ENCODE peak calls at places on chromosomes 5 and 9, in eight cellular contexts. E, Y, P, T, M, C, D and F are unnamed samples.
A peak's percentile ranks its signal among the peaks of the same experiment; 100 is the strongest.

GRCh38 chr9:111454751-111455150 is 29.4 kb downstream of the ECPAS start:
- DNase-seq in E (no peak), T (no peak), D (no peak), Y (no peak), C (no peak), M (no peak), P (no peak), F (no peak)

GRCh38 chr5:59538080-59538479 is 355.4 kb downstream of the PDE4D start:
- DNase-seq in E (no peak), P (no peak), T (no peak), M (no peak), D (no peak), Y (no peak), C (no peak), F (no peak)

GRCh38 chr5:80153586-80154126 is 102.2 kb downstream of the SERINC5 start:
- DNase-seq in M (no peak), C (no peak), Y (no peak), E (peak; percentile 82), T (no peak), D (no peak), P (no peak), F (no peak)

GRCh38 chr5:33537240-33537639 is 96.5 kb downstream of the TARS1 start:
- DNase-seq in E (no peak), C (no peak), M (no peak), Y (no peak), T (no peak), D (no peak), P (no peak), F (no peak)

GRCh38 chr9:78261403-78262001 is 25.6 kb downstream of the CEP78 start:
- DNase-seq in T (no peak), D (peak; percentile 40), P (peak; percentile 61), M (no peak), C (no peak), E (peak; percentile 23), Y (no peak), F (no peak)

GRCh38 chr9:91086657-91087563 is 274.8 kb downstream of the AUH start:
- DNase-seq in D (no peak), M (no peak), T (no peak), E (no peak), C (no peak), P (no peak), Y (no peak), F (no peak)

GRCh38 chr5:148205044-148205813 is 2.4 kb downstream of the SPINK6 start:
- DNase-seq in Y (no peak), D (no peak), M (no peak), T (no peak), E (no peak), C (no peak), P (no peak), F (no peak)

GRCh38 chr9:77543131-77543822 is 104.8 kb downstream of the GNA14 start:
- DNase-seq in E (no peak), D (no peak), P (peak; percentile 68), Y (no peak), M (no peak), C (no peak), T (no peak), F (no peak)

GRCh38 chr9:70488793-70489105 is 74.3 kb upstream of the KLF9 start:
- DNase-seq in T (no peak), D (no peak), C (no peak), M (no peak), Y (no peak), P (no peak), E (no peak), F (no peak)

GRCh38 chr5:90641528-90641927 is 82.9 kb downstream of the ADGRV1 start:
- DNase-seq in C (no peak), Y (no peak), M (no peak), E (no peak), D (no peak), P (no peak), T (no peak), F (no peak)

GRCh38 chr5:138911441-138911840 is 36.3 kb upstream of the LRRTM2 start:
- DNase-seq in Y (no peak), P (no peak), D (no peak), E (no peak), T (no peak), C (no peak), M (no peak), F (no peak)

GRCh38 chr5:178797101-178797521 is 62.6 kb upstream of the ZNF354B start:
- DNase-seq in D (no peak), M (no peak), T (no peak), E (no peak), Y (no peak), P (no peak), C (no peak), F (no peak)

GRCh38 chr5:53360811-53361210 is 119.6 kb upstream of the FST start:
- DNase-seq in Y (no peak), E (no peak), M (no peak), T (no peak), C (no peak), D (no peak), P (no peak), F (no peak)

GRCh38 chr9:5510360-5510931 is at the start of gene PDCD1LG2:
- DNase-seq in C (no peak), P (no peak), E (no peak), T (no peak), D (peak; percentile 32), Y (no peak), M (no peak), F (no peak)

GRCh38 chr5:42005561-42006153 is 80.6 kb downstream of the FBXO4 start:
- DNase-seq in T (no peak), E (peak; percentile 6), C (no peak), D (peak; percentile 23), Y (no peak), M (no peak), P (peak; percentile 50), F (no peak)

GRCh38 chr9:70496244-70496643 is 81.8 kb upstream of the KLF9 start:
- DNase-seq in E (no peak), T (no peak), D (no peak), M (no peak), P (no peak), Y (no peak), C (no peak), F (no peak)

GRCh38 chr5:131252824-131253171 is 11.1 kb upstream of the CDC42SE2 start:
- DNase-seq in P (no peak), E (no peak), C (no peak), T (no peak), D (no peak), Y (no peak), M (peak; percentile 70), F (peak; percentile 65)
- TF ChIP-seq POLR2AphosphoS5 in P (no peak), E (no peak), C (no peak), T (no peak), D (no peak), Y (peak; percentile 31), M (no peak), F (peak; percentile 80)

DNA sequence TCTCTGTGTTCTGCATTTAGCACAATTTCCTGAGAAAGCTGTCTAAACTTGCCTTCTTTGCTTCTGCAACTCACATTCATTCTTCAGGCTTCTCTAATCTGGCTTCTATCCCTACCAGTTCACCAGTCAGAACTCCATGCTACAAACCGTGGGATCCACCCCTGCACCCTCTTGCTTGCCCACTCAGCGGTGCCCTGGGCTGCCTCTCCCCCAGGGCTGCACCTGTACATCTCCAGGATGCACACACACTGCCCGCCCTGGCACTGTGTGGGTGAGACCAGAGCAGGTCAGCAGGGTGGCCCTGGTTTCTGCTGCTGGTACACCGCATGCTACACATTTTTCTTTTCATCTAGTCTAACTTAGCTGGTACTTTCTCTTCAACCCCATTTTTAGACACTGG is 127.1 kb downstream of the FANCC start:
- DNase-seq in Y (no peak), E (no peak), T (no peak), P (no peak), D (no peak), M (no peak), C (no peak), F (no peak)
- H3K27ac ChIP-seq in Y (no peak overlapping the region), E (no peak overlapping the region), T (no peak overlapping the region), P (no peak overlapping the region), D (no peak overlapping the region), M (no peak overlapping the region), C (no peak overlapping the region), F (peak overlapping the region; percentile 67)

GRCh38 chr5:163460562-163461176 is at the start of gene HMMR:
- DNase-seq in Y (no peak), C (no peak), M (no peak), D (peak; percentile 16), T (no peak), E (peak; percentile 13), P (peak; percentile 48), F (no peak)
- TF ChIP-seq POLR2AphosphoS5 in Y (no peak), C (no peak), M (no peak), D (peak; percentile 8), T (no peak), E (peak; percentile 67), P (peak; percentile 94), F (no peak)

GRCh38 chr5:3167473-3167872 is 416.0 kb upstream of the IRX2 start:
- DNase-seq in E (no peak), C (no peak), T (no peak), P (no peak), M (no peak), Y (no peak), D (no peak), F (no peak)
- H3K27ac ChIP-seq in E (no peak overlapping the region), C (no peak overlapping the region), T (no peak overlapping the region), P (no peak overlapping the region), M (no peak overlapping the region), Y (no peak overlapping the region), D (no peak overlapping the region), F (no peak overlapping the region)

DNA sequence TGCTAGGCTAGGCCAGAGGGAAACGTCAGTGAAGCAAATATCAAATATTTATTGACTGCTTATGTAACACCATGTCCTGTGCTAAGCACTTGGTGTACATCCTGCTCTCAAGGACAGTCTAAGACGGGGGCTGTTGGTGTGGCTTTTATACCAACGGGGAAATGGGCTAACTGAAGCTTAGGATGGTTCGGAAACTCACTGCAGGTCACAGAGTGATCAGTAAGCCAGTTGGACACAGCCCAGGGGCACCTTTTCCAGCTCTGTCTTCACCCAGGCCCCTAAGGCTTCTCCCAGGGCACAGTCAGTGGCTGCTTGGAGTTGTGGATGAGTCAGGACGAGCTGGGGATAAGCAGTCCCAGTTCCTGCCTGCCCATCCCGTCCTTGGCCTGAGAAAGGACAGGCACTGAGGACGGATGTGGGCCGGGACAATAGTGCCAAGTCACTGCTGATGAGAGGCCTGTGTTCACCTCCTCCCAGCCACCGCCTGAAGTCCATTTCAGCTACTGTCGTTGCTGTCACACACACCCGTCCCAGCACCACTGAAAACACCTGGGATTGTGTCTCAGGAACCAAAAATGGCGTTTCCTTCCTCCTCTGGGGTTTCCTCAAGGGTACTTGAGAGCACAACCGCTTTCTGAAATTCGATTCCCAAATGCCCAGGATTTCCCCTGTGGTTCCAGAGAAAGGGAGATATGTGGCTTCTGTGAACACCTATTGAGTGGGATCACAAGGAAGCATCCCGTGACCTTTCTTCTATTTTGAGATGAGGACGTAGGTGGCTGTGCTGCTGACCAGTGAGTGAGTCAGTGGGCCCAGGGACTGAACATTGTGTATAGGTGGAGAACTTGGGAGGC is 17.5 kb upstream of the SPRY4 start:
- DNase-seq in C (peak; percentile 53), P (no peak), T (no peak), M (no peak), E (peak; percentile 82), Y (no peak), D (no peak), F (no peak)
- TF ChIP-seq POLR2AphosphoS5 in C (no peak), P (no peak), T (no peak), M (no peak), E (peak; percentile 46), Y (no peak), D (no peak), F (no peak)

GRCh38 chr9:84669008-84669292 is 579 bp upstream of the NTRK2 start:
- DNase-seq in C (no peak), T (no peak), E (no peak), Y (no peak), M (no peak), D (no peak), P (peak; percentile 23), F (no peak)
- H3K27ac ChIP-seq in C (peak overlapping the region; percentile 43), T (peak overlapping the region; percentile 82), E (no peak overlapping the region), Y (peak overlapping the region; percentile 96), M (no peak overlapping the region), D (no peak overlapping the region), P (no peak overlapping the region), F (no peak overlapping the region)

GRCh38 chr5:1217596-1218206 is 7.5 kb upstream of the SLC6A18 start:
- DNase-seq in D (no peak), Y (no peak), C (no peak), P (no peak), M (no peak), T (no peak), E (no peak), F (no peak)
- TF ChIP-seq POLR2AphosphoS5 in D (no peak), Y (no peak), C (no peak), P (no peak), M (no peak), T (no peak), E (no peak), F (no peak)